ENCODE peak calls at places on chromosomes 16 and 17, in eight cellular contexts. M is testis, Z is cardiac fibroblast, N is hepatocyte, O is transverse colon, X is thoracic aorta, P is OCI-LY7, U is endodermal cell. G is an unnamed sample.

GRCh38 chr17:2262146-2262587 is 41.4 kb downstream of the SMG6 start:
- DNase-seq in N (peak), M (no peak), O (no peak), Z (peak), X (no peak), U (no peak), P (no peak), G (no peak)

GRCh38 chr16:87602005-87602790 is at the start of gene JPH3:
- DNase-seq in P (no peak), N (peak), X (no peak), O (no peak), M (peak), Z (no peak), U (peak), G (no peak)

GRCh38 chr16:56862776-56863175 is 2.2 kb upstream of the SLC12A3 start:
- DNase-seq in P (peak), Z (no peak), O (peak), X (no peak), M (no peak), U (no peak), N (no peak), G (no peak)

GRCh38 chr17:57672971-57673370 is 72.1 kb downstream of the CCDC182 start:
- DNase-seq in X (no peak), Z (no peak), N (no peak), U (peak), O (no peak), P (no peak), M (no peak), G (no peak)

GRCh38 chr16:46607529-46607928 is 13.7 kb downstream of the SHCBP1 start:
- DNase-seq in P (peak), O (no peak), U (no peak), M (no peak), Z (peak), N (peak), X (no peak), G (peak)

GRCh38 chr17:60391419-60392041 is 403 bp downstream of the USP32 start:
- DNase-seq in U (no peak), O (no peak), N (peak), X (no peak), P (no peak), Z (no peak), M (no peak), G (no peak)

GRCh38 chr17:71071837-71072236 is 902.5 kb downstream of the KCNJ2 start:
- DNase-seq in X (no peak), O (no peak), Z (peak), P (no peak), U (no peak), M (no peak), N (peak), G (no peak)

GRCh38 chr16:66188786-66189725 is 177.4 kb upstream of the CDH5 start:
- DNase-seq in M (peak), P (no peak), X (no peak), N (peak), Z (peak), O (no peak), U (peak), G (no peak)

GRCh38 chr16:72362972-72363371 is 191.0 kb upstream of the PMFBP1 start:
- DNase-seq in Z (peak), N (no peak), P (no peak), O (no peak), M (no peak), X (no peak), U (no peak), G (no peak)

GRCh38 chr17:78343433-78344201 is 16.3 kb downstream of the SOCS3 start:
- DNase-seq in Z (no peak), X (no peak), M (no peak), O (peak), P (peak), N (no peak), U (peak), G (no peak)

GRCh38 chr17:4541328-4542002 is 13.7 kb downstream of the MYBBP1A start:
- DNase-seq in O (no peak), N (no peak), Z (no peak), X (no peak), U (no peak), P (no peak), M (no peak), G (no peak)

GRCh38 chr16:71709231-71709781 is 15.2 kb downstream of the PHLPP2 start:
- DNase-seq in U (no peak), N (peak), Z (peak), O (no peak), M (no peak), X (no peak), P (no peak), G (no peak)

GRCh38 chr17:78416791-78417530 is 38.5 kb downstream of the PGS1 start:
- DNase-seq in P (no peak), N (peak), M (peak), Z (peak), X (no peak), U (no peak), O (peak), G (no peak)

GRCh38 chr16:12078405-12079245 is 102.1 kb downstream of the SNX29 start:
- DNase-seq in X (no peak), P (no peak), N (no peak), Z (no peak), O (no peak), U (no peak), M (no peak), G (no peak)

GRCh38 chr16:84193480-84193879 is 2.5 kb downstream of the ADAD2 start:
- DNase-seq in Z (no peak), X (no peak), N (no peak), O (no peak), P (no peak), U (no peak), M (no peak), G (no peak)

GRCh38 chr17:7478276-7479138 is 924 bp downstream of the ZBTB4 start:
- DNase-seq in M (peak), Z (peak), N (peak), U (peak), P (no peak), O (peak), X (no peak), G (no peak)

GRCh38 chr17:51322390-51323029 is 62.2 kb downstream of the UTP18 start:
- DNase-seq in X (no peak), U (peak), Z (peak), N (peak), M (no peak), P (peak), O (no peak), G (peak)

GRCh38 chr16:53509906-53510703 is 7.1 kb upstream of the AKTIP start:
- DNase-seq in X (peak), N (peak), U (peak), Z (peak), M (peak), O (peak), P (peak), G (peak)

GRCh38 chr16:89164436-89164835 is 7.1 kb upstream of the CDH15 start:
- DNase-seq in Z (no peak), O (no peak), M (no peak), U (no peak), X (no peak), N (no peak), P (no peak), G (no peak)

GRCh38 chr17:35740997-35741931 is 9.8 kb downstream of the RASL10B start:
- DNase-seq in P (no peak), N (no peak), U (peak), Z (no peak), O (no peak), X (no peak), M (peak), G (no peak)

GRCh38 chr17:42562845-42563509 is 1.0 kb downstream of the COASY start:
- DNase-seq in Z (peak), U (no peak), P (peak), N (no peak), X (no peak), O (no peak), M (no peak), G (no peak)

GRCh38 chr17:8100763-8101162 is 13.2 kb upstream of the ALOX12B start:
- DNase-seq in X (no peak), P (no peak), O (no peak), N (no peak), U (no peak), Z (no peak), M (no peak), G (no peak)

GRCh38 chr17:66549731-66550207 is 247.4 kb downstream of the PRKCA start:
- DNase-seq in P (no peak), O (no peak), M (no peak), Z (peak), U (peak), X (no peak), N (no peak), G (no peak)

GRCh38 chr16:86975445-86975844 is 341.7 kb downstream of the C16orf95 start:
- DNase-seq in N (no peak), U (peak), M (peak), Z (peak), O (no peak), X (peak), P (peak), G (peak)

GRCh38 chr17:35841505-35841904 is 27.2 kb downstream of the HEATR9 start:
- DNase-seq in O (no peak), P (no peak), U (no peak), X (no peak), Z (peak), N (peak), M (no peak), G (no peak)

GRCh38 chr17:71437176-71437575 is 683.6 kb upstream of the SOX9 start:
- DNase-seq in Z (peak), N (no peak), P (no peak), O (no peak), M (no peak), X (no peak), U (no peak), G (no peak)

GRCh38 chr17:15971108-15971507 is 26.2 kb downstream of the ADORA2B start:
- DNase-seq in Z (no peak), X (no peak), O (no peak), U (peak), P (no peak), N (no peak), M (no peak), G (no peak)

GRCh38 chr17:31733326-31733725 is 125.7 kb downstream of the COPRS start:
- DNase-seq in M (no peak), U (peak), N (no peak), Z (no peak), O (no peak), P (no peak), X (no peak), G (no peak)

GRCh38 chr17:58172369-58173071 is 5.7 kb downstream of the OR4D2 start:
- DNase-seq in X (no peak), P (peak), N (no peak), M (no peak), O (no peak), Z (peak), U (peak), G (peak)

GRCh38 chr16:53898993-53899392 is 195.0 kb downstream of the FTO start:
- DNase-seq in Z (peak), P (no peak), X (no peak), M (no peak), N (no peak), U (no peak), O (no peak), G (peak)

GRCh38 chr16:9570521-9570920 is 479.1 kb downstream of the HAPSTR1 start:
- DNase-seq in U (no peak), O (no peak), Z (no peak), N (no peak), M (no peak), X (no peak), P (no peak), G (no peak)

GRCh38 chr16:24800586-24800985 is 45.2 kb upstream of the SLC5A11 start:
- DNase-seq in U (peak), M (no peak), N (no peak), P (no peak), Z (peak), X (no peak), O (no peak), G (no peak)

GRCh38 chr16:87740441-87740840 is 25.3 kb downstream of the KLHDC4 start:
- DNase-seq in N (no peak), M (no peak), U (no peak), X (no peak), O (no peak), P (no peak), Z (no peak), G (no peak)

GRCh38 chr17:57550671-57551315 is 194.3 kb downstream of the CCDC182 start:
- DNase-seq in X (no peak), M (no peak), P (peak), U (no peak), N (no peak), Z (no peak), O (no peak), G (no peak)

GRCh38 chr17:43787728-43788127 is 7.5 kb downstream of the CFAP97D1 start:
- DNase-seq in P (no peak), O (no peak), U (no peak), M (no peak), X (no peak), Z (no peak), N (no peak), G (no peak)

GRCh38 chr17:55607736-55608341 is 96.6 kb upstream of the SMIM36 start:
- DNase-seq in P (no peak), O (peak), U (no peak), Z (peak), N (peak), X (no peak), M (peak), G (peak)

GRCh38 chr17:489758-490329 is 137.2 kb upstream of the RPH3AL start:
- DNase-seq in M (peak), Z (peak), U (peak), O (peak), X (no peak), N (peak), P (peak), G (no peak)

DNA sequence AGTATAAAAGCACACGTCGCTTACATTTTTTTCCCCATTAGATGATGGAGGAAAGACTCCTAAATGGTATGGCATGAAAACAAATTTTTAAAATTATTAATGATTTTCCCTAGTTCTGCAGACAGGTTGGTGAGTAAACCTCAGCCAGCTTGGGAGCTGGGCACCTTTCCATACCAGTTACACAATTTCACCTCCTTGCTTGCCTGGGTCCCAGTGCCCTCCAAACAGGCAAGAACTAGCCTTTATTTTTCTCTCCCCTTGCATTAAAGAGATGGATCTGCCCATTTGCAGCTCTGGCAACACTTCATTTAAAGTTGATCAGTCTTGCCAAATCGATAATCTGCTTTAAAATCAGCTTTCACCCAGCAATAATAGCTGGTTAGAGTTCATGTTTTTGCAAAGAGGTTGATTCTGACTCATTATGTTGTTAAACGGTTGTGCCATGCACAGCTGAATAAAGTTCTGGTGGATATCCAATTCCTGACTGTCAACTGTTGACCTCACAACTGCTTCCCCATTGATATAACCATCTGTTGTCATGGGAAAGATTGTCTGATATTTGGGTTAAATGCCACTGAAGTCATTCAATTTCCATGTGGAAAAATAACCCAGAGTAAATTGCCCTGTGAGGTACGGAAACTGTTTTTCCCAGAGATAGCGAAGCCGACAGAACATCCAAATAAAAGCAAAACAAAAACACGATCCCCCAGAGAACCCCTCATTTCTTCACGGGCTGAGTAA is 1.3 kb downstream of the C17orf58 start:
- DNase-seq in X (no peak), U (peak), M (no peak), P (peak), Z (peak), O (no peak), N (peak), G (no peak)
- H3K4me3 ChIP-seq in X (peak), U (peak), M (peak), P (peak), Z (peak), O (peak), N (peak), G (peak)

GRCh38 chr16:26666486-26666885 is 400.2 kb upstream of the C16orf82 start:
- DNase-seq in N (no peak), O (no peak), M (no peak), Z (no peak), P (no peak), X (no peak), U (no peak), G (no peak)

GRCh38 chr16:26664086-26664485 is 402.6 kb upstream of the C16orf82 start:
- DNase-seq in Z (no peak), M (no peak), O (no peak), N (no peak), U (no peak), P (no peak), X (no peak), G (no peak)

GRCh38 chr16:26667271-26667703 is 399.4 kb upstream of the C16orf82 start:
- DNase-seq in Z (no peak), O (no peak), U (peak), N (no peak), P (no peak), M (no peak), X (no peak), G (no peak)

GRCh38 chr16:26668026-26668425 is 398.7 kb upstream of the C16orf82 start:
- DNase-seq in Z (no peak), X (no peak), O (no peak), P (no peak), M (no peak), N (no peak), U (no peak), G (no peak)

DNA sequence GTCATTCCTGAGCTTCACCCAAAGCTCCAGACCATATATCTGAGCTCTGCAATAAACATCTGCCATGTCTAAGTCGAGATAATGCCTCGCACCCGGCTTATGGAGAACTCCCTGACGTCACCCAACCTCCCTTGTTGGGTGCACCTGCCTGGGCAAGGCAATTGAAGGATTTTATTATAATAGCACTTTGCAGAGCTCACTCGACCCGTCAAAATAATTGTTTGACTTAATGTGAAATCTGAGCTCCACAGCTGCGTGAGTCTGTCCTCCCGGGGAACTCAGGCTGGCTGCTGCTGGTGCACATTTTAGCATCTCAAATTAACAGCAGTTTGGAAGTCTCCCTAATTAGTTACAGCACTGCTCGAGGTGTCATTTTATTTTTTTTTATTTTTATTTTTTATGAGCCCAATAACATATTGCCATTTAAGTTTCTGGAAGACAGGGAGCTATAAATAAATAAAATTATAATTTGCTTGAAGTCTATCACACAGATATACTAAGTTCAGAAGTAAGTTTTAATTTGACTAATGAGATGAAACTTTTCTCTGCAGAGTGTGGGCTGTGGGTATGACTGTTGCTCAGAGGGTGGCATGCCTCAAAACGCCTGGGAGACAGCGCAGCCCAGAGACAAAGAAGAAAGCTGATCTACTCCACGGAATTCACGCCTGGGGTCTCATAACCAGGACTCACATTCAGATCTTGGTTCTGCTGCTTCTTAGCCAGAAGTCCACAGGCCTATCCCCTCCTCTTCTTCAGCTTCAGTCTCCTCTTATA is 401.4 kb upstream of the C16orf82 start:
- DNase-seq in Z (no peak), X (no peak), N (no peak), U (no peak), O (no peak), M (no peak), P (no peak), G (no peak)
- TF ChIP-seq CTCF in Z (no peak), X (no peak), N (no peak), U (no peak), O (no peak), M (no peak), P (no peak), G (no peak)

GRCh38 chr17:76357597-76358158 is 4.0 kb upstream of the PRPSAP1 start:
- DNase-seq in Z (no peak), M (no peak), O (no peak), N (no peak), U (no peak), X (no peak), P (no peak), G (no peak)
- H3K4me3 ChIP-seq in Z (no peak), M (no peak), O (no peak), N (no peak), U (no peak), X (no peak), P (peak), G (no peak)

GRCh38 chr17:13918247-13918646 is 151.1 kb upstream of the COX10 start:
- DNase-seq in X (no peak), U (no peak), M (no peak), P (no peak), Z (no peak), O (no peak), N (no peak), G (no peak)

GRCh38 chr17:13922885-13923284 is 146.4 kb upstream of the COX10 start:
- DNase-seq in M (no peak), O (no peak), U (peak), X (no peak), P (no peak), Z (no peak), N (no peak), G (no peak)

GRCh38 chr17:13921841-13922776 is 147.2 kb upstream of the COX10 start:
- DNase-seq in Z (no peak), P (no peak), M (no peak), X (no peak), U (peak), O (no peak), N (no peak), G (no peak)

GRCh38 chr17:13919818-13920217 is 149.5 kb upstream of the COX10 start:
- DNase-seq in P (no peak), U (no peak), N (no peak), X (no peak), O (no peak), Z (no peak), M (no peak), G (no peak)

DNA sequence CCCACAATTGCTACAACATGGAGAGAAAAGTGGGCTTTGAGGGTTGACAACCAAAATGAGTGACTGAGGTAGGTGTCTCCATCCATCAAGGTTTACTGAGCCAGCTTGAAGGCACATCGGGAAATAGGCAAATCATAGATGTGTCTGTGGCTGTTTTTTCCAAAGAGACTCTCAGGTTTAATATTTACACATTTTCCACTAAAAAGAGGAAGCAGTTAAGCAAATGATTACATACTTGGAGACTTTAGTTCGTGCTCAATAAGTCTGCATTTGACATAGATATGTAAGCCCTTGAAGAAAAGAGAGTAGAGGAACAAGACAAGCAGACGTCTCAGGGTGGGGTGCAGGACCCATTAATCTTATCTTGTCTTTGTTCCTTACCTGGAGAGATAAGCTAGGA is 148.9 kb upstream of the COX10 start:
- DNase-seq in X (no peak), P (no peak), O (no peak), N (no peak), M (no peak), Z (no peak), U (no peak), G (no peak)
- TF ChIP-seq CTCF in X (no peak), P (no peak), O (no peak), N (no peak), M (no peak), Z (no peak), U (no peak), G (no peak)

G was measured in LNCaP clone FGC.